ENCODE peak calls at places on chromosomes 2 and 18, in nine cellular contexts. H is COLO829; K is left ventricle myocardium inferior; O is GM12864; M is stimulated activated CD8-positive, alpha-beta memory T cell treated with anti-CD3 and anti-CD28 coated beads, Interleukin-4, amount 100 ng/mL, for 24 hours; C is skeletal muscle cell; L is colonic mucosa; R is stimulated activated CD4-positive, alpha-beta T cell treated with anti-CD3 and anti-CD28 coated beads, Interleukin-4, amount 100 ng/mL, for 4 hours; X is AG09309. S is an unnamed sample.

GRCh38 chr2:237978058-237978712 is 11.4 kb downstream of the UBE2F start:
- DNase-seq in R (no peak), M (no peak), O (no peak), K (peak), L (no peak), C (no peak), H (no peak), X (no peak), S (no peak)

GRCh38 chr2:70905443-70905842 is 30.3 kb upstream of the ATP6V1B1 start:
- DNase-seq in H (no peak), R (no peak), K (no peak), L (no peak), O (no peak), C (no peak), M (no peak), X (no peak), S (no peak)

GRCh38 chr18:7069191-7069590 is 48.4 kb downstream of the LAMA1 start:
- DNase-seq in O (no peak), X (no peak), H (no peak), K (no peak), M (no peak), R (no peak), L (no peak), C (no peak), S (no peak)

GRCh38 chr2:224401641-224402342 is at the start of gene FAM124B:
- DNase-seq in X (no peak), K (peak), O (peak), H (no peak), C (peak), M (no peak), L (peak), R (peak), S (no peak)

GRCh38 chr2:124778076-124778475 is 753.0 kb downstream of the CNTNAP5 start:
- DNase-seq in K (no peak), R (no peak), C (no peak), L (no peak), O (no peak), M (no peak), H (no peak), X (no peak), S (no peak)

GRCh38 chr2:68832161-68832869 is 38.9 kb downstream of the BMP10 start:
- DNase-seq in H (peak), K (peak), X (no peak), O (peak), R (peak), L (peak), C (peak), M (peak), S (peak)

GRCh38 chr2:179981085-179981484 is 26.0 kb downstream of the CWC22 start:
- DNase-seq in L (no peak), R (no peak), H (no peak), C (no peak), M (no peak), K (no peak), O (no peak), X (peak), S (no peak)

GRCh38 chr18:59837586-59837985 is 62.2 kb upstream of the PMAIP1 start:
- DNase-seq in M (peak), C (no peak), O (peak), X (no peak), H (peak), R (peak), K (no peak), L (peak), S (peak)

GRCh38 chr2:37589298-37589697 is 82.1 kb downstream of the CDC42EP3 start:
- DNase-seq in C (no peak), H (no peak), K (no peak), X (no peak), O (no peak), M (no peak), R (no peak), L (no peak), S (no peak)

GRCh38 chr2:20353597-20353996 is 3.0 kb upstream of the PUM2 start:
- DNase-seq in R (no peak), H (no peak), L (peak), K (no peak), M (no peak), C (no peak), O (no peak), X (no peak), S (no peak)

GRCh38 chr2:18345848-18346247 is 214.6 kb downstream of the RDH14 start:
- DNase-seq in C (no peak), K (no peak), H (no peak), X (no peak), L (no peak), O (no peak), M (no peak), R (no peak), S (no peak)

GRCh38 chr2:32012872-32013271 is 2.1 kb upstream of the MEMO1 start:
- DNase-seq in H (no peak), R (no peak), C (no peak), M (no peak), K (no peak), L (no peak), X (no peak), O (no peak), S (no peak)